ENCODE peak calls at places on chromosomes 16 and 17, in eight cellular contexts. X is stomach, W is sigmoid colon, O is Panc1, L is H1, D is GM12891, I is HCT116, N is suprapubic skin. G is an unnamed sample.
A peak's percentile ranks its signal among the peaks of the same experiment; 100 is the strongest.

GRCh38 chr17:79544142-79544914 is 66.5 kb downstream of the RBFOX3 start:
- DNase-seq in W (peak; percentile 52), D (no peak), L (no peak), N (no peak), O (no peak), X (no peak), I (no peak), G (no peak)

GRCh38 chr17:33385133-33385532 is 92.0 kb upstream of the ASIC2 start:
- DNase-seq in D (no peak), O (no peak), L (no peak), N (no peak), I (no peak), X (no peak), W (no peak), G (peak; percentile 26)

GRCh38 chr17:45914036-45914717 is 19.8 kb downstream of the MAPT start:
- DNase-seq in X (no peak), N (no peak), O (no peak), W (no peak), I (no peak), L (no peak), D (no peak), G (no peak)

GRCh38 chr16:13316008-13316407 is 414.6 kb downstream of the SHISA9 start:
- DNase-seq in D (no peak), O (no peak), N (no peak), L (no peak), W (no peak), X (no peak), I (no peak), G (no peak)

GRCh38 chr16:67941469-67942199 is 2.3 kb downstream of the LCAT start:
- DNase-seq in X (no peak), N (no peak), I (no peak), L (no peak), O (no peak), W (no peak), D (no peak), G (no peak)

GRCh38 chr17:80270836-80271235 is 10.2 kb downstream of the RNF213 start:
- DNase-seq in D (no peak), N (no peak), I (no peak), O (no peak), W (no peak), L (peak; percentile 90), X (no peak), G (peak; percentile 85)

GRCh38 chr17:62587554-62587953 is 39.9 kb upstream of the MRC2 start:
- DNase-seq in N (no peak), X (no peak), D (no peak), W (no peak), I (no peak), L (no peak), O (no peak), G (no peak)

GRCh38 chr16:88619859-88620655 is 18.3 kb upstream of the IL17C start:
- DNase-seq in W (no peak), L (no peak), I (no peak), X (no peak), O (no peak), D (no peak), N (no peak), G (no peak)

GRCh38 chr16:77585379-77585778 is 136.9 kb upstream of the NUDT7 start:
- DNase-seq in N (no peak), W (no peak), L (no peak), D (no peak), X (no peak), I (no peak), O (no peak), G (no peak)

GRCh38 chr17:62628845-62629555 is 1.5 kb downstream of the MRC2 start:
- DNase-seq in I (no peak), D (no peak), W (no peak), L (peak; percentile 62), X (no peak), N (no peak), O (no peak), G (no peak)

GRCh38 chr16:1772908-1773702 is at the start of gene MRPS34:
- DNase-seq in X (peak; percentile 88), O (no peak), D (peak; percentile 87), I (peak; percentile 80), W (peak; percentile 90), L (peak; percentile 95), N (peak; percentile 88), G (peak; percentile 79)

GRCh38 chr17:79045001-79045729 is 21.2 kb downstream of the C1QTNF1 start:
- DNase-seq in I (no peak), D (no peak), O (no peak), L (no peak), W (peak; percentile 61), N (peak; percentile 58), X (no peak), G (peak; percentile 13)

GRCh38 chr16:67384778-67385510 is 8.4 kb downstream of the TPPP3 start:
- DNase-seq in L (no peak), X (no peak), O (no peak), D (no peak), I (no peak), N (no peak), W (no peak), G (no peak)

GRCh38 chr17:4249452-4250029 is 14.2 kb downstream of the ANKFY1 start:
- DNase-seq in X (no peak), N (no peak), D (peak; percentile 35), I (no peak), W (no peak), L (no peak), O (no peak), G (peak; percentile 54)

GRCh38 chr16:86384980-86385379 is 125.3 kb upstream of the FOXF1 start:
- DNase-seq in X (no peak), I (no peak), L (no peak), N (no peak), W (no peak), D (no peak), O (no peak), G (no peak)

GRCh38 chr16:86388976-86389375 is 121.4 kb upstream of the FOXF1 start:
- DNase-seq in L (no peak), D (no peak), O (no peak), X (no peak), N (no peak), I (no peak), W (no peak), G (no peak)

GRCh38 chr16:86389566-86390328 is 120.6 kb upstream of the FOXF1 start:
- DNase-seq in W (no peak), X (no peak), L (no peak), N (no peak), I (no peak), D (no peak), O (no peak), G (no peak)

GRCh38 chr16:86390335-86390734 is 120.0 kb upstream of the FOXF1 start:
- DNase-seq in D (no peak), W (no peak), N (no peak), L (no peak), O (no peak), I (no peak), X (no peak), G (no peak)

DNA sequence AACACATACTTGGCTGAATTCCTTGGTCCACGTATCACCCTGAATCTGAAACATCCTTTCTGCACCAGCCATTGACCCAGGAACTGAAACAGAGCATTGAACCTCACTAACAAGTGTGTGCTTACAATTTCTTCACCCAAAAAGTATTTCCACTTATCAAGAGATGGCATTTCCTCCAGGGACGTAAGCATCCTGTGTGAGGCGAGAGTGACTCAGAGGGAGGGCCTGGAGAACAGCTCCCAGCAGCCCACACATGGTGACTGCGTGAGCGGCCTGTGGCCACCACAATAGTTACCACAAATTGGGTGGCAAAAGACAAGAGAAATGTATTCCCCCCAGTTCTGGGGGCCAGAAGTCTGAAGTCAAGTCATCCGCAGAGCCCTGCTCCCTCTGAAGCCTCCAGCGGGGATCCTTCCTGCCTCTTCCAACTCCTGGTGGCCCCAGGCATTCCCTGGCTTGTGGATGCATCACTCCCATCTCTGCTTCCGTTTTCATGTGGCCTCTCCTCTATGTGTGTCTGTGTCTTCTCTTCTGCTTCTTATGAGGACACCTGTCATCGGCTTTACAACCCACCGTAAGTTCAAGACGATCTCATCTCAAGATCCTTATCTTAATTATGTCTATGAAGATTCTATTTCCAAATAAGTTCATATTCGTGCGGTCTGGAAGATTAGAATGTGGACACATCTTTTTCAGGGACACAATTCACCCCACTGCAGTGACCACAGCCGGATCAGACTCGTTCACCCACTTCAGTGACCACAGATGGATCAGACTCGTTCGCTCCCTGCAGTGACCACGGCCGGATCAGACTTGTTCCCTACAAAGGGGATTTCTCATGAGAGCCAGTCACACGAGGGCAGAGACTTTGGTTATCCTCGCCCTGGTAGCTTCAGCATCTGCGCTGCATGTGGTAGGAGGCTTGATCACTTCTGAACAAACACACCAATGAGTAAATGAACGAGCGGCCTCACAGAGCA is 122.6 kb upstream of the FOXF1 start:
- DNase-seq in I (peak; percentile 63), X (no peak), O (no peak), L (no peak), W (no peak), D (no peak), N (no peak), G (peak; percentile 24)
- TF ChIP-seq POLR2AphosphoS5 in I (peak; percentile 46), X (peak; percentile 26), O (no peak), L (no peak), W (no peak), D (no peak), N (no peak), G (no peak)

GRCh38 chr17:17839792-17840707 is 3.3 kb upstream of the SREBF1 start:
- DNase-seq in X (peak; percentile 96), I (peak; percentile 69), N (peak; percentile 93), D (peak; percentile 98), W (peak; percentile 95), L (peak; percentile 94), O (no peak), G (peak; percentile 89)
- TF ChIP-seq POLR2AphosphoS5 in X (peak; percentile 83), I (peak; percentile 87), N (peak; percentile 82), D (peak; percentile 38), W (peak; percentile 96), L (peak; percentile 72), O (peak; percentile 59), G (peak; percentile 58)

GRCh38 chr17:21209511-21210175 is 4.3 kb downstream of the TMEM11 start:
- DNase-seq in D (no peak), N (no peak), L (no peak), O (no peak), I (no peak), X (peak; percentile 80), W (no peak), G (no peak)
- TF ChIP-seq POLR2AphosphoS5 in D (no peak), N (no peak), L (no peak), O (no peak), I (no peak), X (no peak), W (no peak), G (no peak)

GRCh38 chr17:35849469-35850348 is 19.0 kb downstream of the HEATR9 start:
- DNase-seq in O (peak; percentile 28), X (peak; percentile 45), N (no peak), I (peak; percentile 33), D (peak; percentile 30), W (no peak), L (peak; percentile 58), G (peak; percentile 82)

GRCh38 chr17:35844547-35844946 is 24.1 kb downstream of the HEATR9 start:
- DNase-seq in I (no peak), N (no peak), X (no peak), L (no peak), O (no peak), D (no peak), W (no peak), G (no peak)

GRCh38 chr17:35847006-35847405 is 21.7 kb downstream of the HEATR9 start:
- DNase-seq in W (no peak), O (no peak), I (no peak), L (no peak), N (no peak), D (no peak), X (no peak), G (no peak)

GRCh38 chr17:35846055-35846809 is 22.5 kb downstream of the HEATR9 start:
- DNase-seq in I (no peak), D (no peak), L (no peak), N (no peak), W (no peak), X (no peak), O (no peak), G (no peak)

GRCh38 chr17:35847633-35848373 is 20.9 kb downstream of the HEATR9 start:
- DNase-seq in L (no peak), W (no peak), O (no peak), D (no peak), I (no peak), X (no peak), N (no peak), G (no peak)
- TF ChIP-seq POLR2AphosphoS5 in L (peak; percentile 6), W (no peak), O (no peak), D (peak; percentile 43), I (no peak), X (no peak), N (no peak), G (peak; percentile 61)